ENCODE peak calls at places on chromosomes 12 and 14, in six cellular contexts. One of them, this sample, is unnamed.

GRCh38 chr12:5691943-5692342 is 253.1 kb downstream of the ANO2 start:
- DNase-seq in heart left ventricle: no peak
- DNase-seq in tibial nerve: no peak
- DNase-seq in CD8-positive, alpha-beta T cell: no peak
- DNase-seq in AG09309: no peak
- DNase-seq in PC-3: no peak
- DNase-seq in this sample: no peak

GRCh38 chr12:107079172-107080011 is 14.0 kb downstream of the CRY1 start:
- DNase-seq in AG09309: no peak
- DNase-seq in CD8-positive, alpha-beta T cell: no peak
- DNase-seq in tibial nerve: no peak
- DNase-seq in heart left ventricle: no peak
- DNase-seq in PC-3: peak; percentile 84
- DNase-seq in this sample: no peak

GRCh38 chr12:25958254-25959068 is at the start of gene RASSF8:
- DNase-seq in AG09309: no peak
- DNase-seq in CD8-positive, alpha-beta T cell: no peak
- DNase-seq in heart left ventricle: peak; percentile 86
- DNase-seq in tibial nerve: peak; percentile 37
- DNase-seq in PC-3: peak; percentile 90
- DNase-seq in this sample: no peak

GRCh38 chr14:50139192-50139591 is 22.8 kb upstream of the VCPKMT start:
- DNase-seq in heart left ventricle: no peak
- DNase-seq in AG09309: no peak
- DNase-seq in tibial nerve: no peak
- DNase-seq in CD8-positive, alpha-beta T cell: no peak
- DNase-seq in PC-3: no peak
- DNase-seq in this sample: no peak

GRCh38 chr14:77026930-77027537 is 1.5 kb downstream of the IRF2BPL start:
- DNase-seq in AG09309: no peak
- DNase-seq in PC-3: peak; percentile 33
- DNase-seq in CD8-positive, alpha-beta T cell: peak; percentile 74
- DNase-seq in tibial nerve: no peak
- DNase-seq in heart left ventricle: peak; percentile 73
- DNase-seq in this sample: no peak

GRCh38 chr12:84348582-84348981 is 564.0 kb downstream of the SLC6A15 start:
- DNase-seq in tibial nerve: no peak
- DNase-seq in PC-3: no peak
- DNase-seq in CD8-positive, alpha-beta T cell: no peak
- DNase-seq in AG09309: no peak
- DNase-seq in heart left ventricle: no peak
- DNase-seq in this sample: no peak

GRCh38 chr12:89244536-89244935 is 107.8 kb downstream of the DUSP6 start:
- DNase-seq in AG09309: no peak
- DNase-seq in PC-3: no peak
- DNase-seq in tibial nerve: no peak
- DNase-seq in CD8-positive, alpha-beta T cell: peak; percentile 21
- DNase-seq in heart left ventricle: no peak
- DNase-seq in this sample: no peak

GRCh38 chr12:112121780-112122565 is 3.4 kb upstream of the TRAFD1 start:
- DNase-seq in heart left ventricle: peak; percentile 74
- DNase-seq in PC-3: peak; percentile 85
- DNase-seq in tibial nerve: peak; percentile 55
- DNase-seq in AG09309: peak; percentile 53
- DNase-seq in CD8-positive, alpha-beta T cell: no peak
- DNase-seq in this sample: no peak

GRCh38 chr12:98355322-98355721 is 160.1 kb upstream of the TMPO start:
- DNase-seq in CD8-positive, alpha-beta T cell: no peak
- DNase-seq in tibial nerve: no peak
- DNase-seq in AG09309: no peak
- DNase-seq in PC-3: peak; percentile 58
- DNase-seq in heart left ventricle: no peak
- DNase-seq in this sample: no peak

GRCh38 chr14:101480747-101481530 is 80.4 kb upstream of the DIO3 start:
- DNase-seq in heart left ventricle: peak; percentile 37
- DNase-seq in AG09309: peak; percentile 33
- DNase-seq in tibial nerve: no peak
- DNase-seq in CD8-positive, alpha-beta T cell: no peak
- DNase-seq in PC-3: peak; percentile 95
- DNase-seq in this sample: no peak

GRCh38 chr12:27331299-27331926 is 1.2 kb upstream of the BMAL2 start:
- DNase-seq in tibial nerve: no peak
- DNase-seq in AG09309: peak; percentile 86
- DNase-seq in heart left ventricle: no peak
- DNase-seq in CD8-positive, alpha-beta T cell: no peak
- DNase-seq in PC-3: peak; percentile 99
- DNase-seq in this sample: no peak

GRCh38 chr12:25950329-25951115 is 8.0 kb upstream of the RASSF8 start:
- DNase-seq in AG09309: no peak
- DNase-seq in PC-3: peak; percentile 88
- DNase-seq in tibial nerve: no peak
- DNase-seq in CD8-positive, alpha-beta T cell: no peak
- DNase-seq in heart left ventricle: no peak
- DNase-seq in this sample: no peak

GRCh38 chr14:33876274-33876673 is 74.6 kb downstream of the EGLN3 start:
- DNase-seq in tibial nerve: no peak
- DNase-seq in PC-3: no peak
- DNase-seq in CD8-positive, alpha-beta T cell: no peak
- DNase-seq in heart left ventricle: no peak
- DNase-seq in AG09309: no peak
- DNase-seq in this sample: no peak

GRCh38 chr14:35866595-35867279 is 40.6 kb downstream of the BRMS1L start:
- DNase-seq in CD8-positive, alpha-beta T cell: no peak
- DNase-seq in PC-3: no peak
- DNase-seq in tibial nerve: no peak
- DNase-seq in AG09309: no peak
- DNase-seq in heart left ventricle: no peak
- DNase-seq in this sample: no peak

GRCh38 chr12:50992814-50993213 is 33.4 kb downstream of the SLC11A2 start:
- DNase-seq in tibial nerve: peak; percentile 30
- DNase-seq in AG09309: no peak
- DNase-seq in CD8-positive, alpha-beta T cell: no peak
- DNase-seq in heart left ventricle: no peak
- DNase-seq in PC-3: no peak
- DNase-seq in this sample: no peak

GRCh38 chr12:24661657-24662096 is 287.2 kb downstream of the BCAT1 start:
- DNase-seq in CD8-positive, alpha-beta T cell: no peak
- DNase-seq in PC-3: no peak
- DNase-seq in AG09309: peak; percentile 37
- DNase-seq in heart left ventricle: no peak
- DNase-seq in tibial nerve: peak; percentile 20
- DNase-seq in this sample: no peak

GRCh38 chr12:122079038-122079531 is 529 bp downstream of the MLXIP start:
- DNase-seq in PC-3: peak; percentile 39
- DNase-seq in CD8-positive, alpha-beta T cell: no peak
- DNase-seq in AG09309: no peak
- DNase-seq in tibial nerve: no peak
- DNase-seq in heart left ventricle: no peak
- DNase-seq in this sample: no peak

GRCh38 chr14:58954874-58955273 is 233.6 kb upstream of the DAAM1 start:
- DNase-seq in tibial nerve: no peak
- DNase-seq in CD8-positive, alpha-beta T cell: no peak
- DNase-seq in PC-3: no peak
- DNase-seq in heart left ventricle: no peak
- DNase-seq in AG09309: no peak
- DNase-seq in this sample: no peak

GRCh38 chr14:31834616-31835015 is 242.5 kb upstream of the ARHGAP5 start:
- DNase-seq in tibial nerve: no peak
- DNase-seq in AG09309: no peak
- DNase-seq in heart left ventricle: no peak
- DNase-seq in CD8-positive, alpha-beta T cell: no peak
- DNase-seq in PC-3: peak; percentile 13
- DNase-seq in this sample: no peak

GRCh38 chr14:49962616-49963015 is 69.7 kb downstream of the ARF6 start:
- DNase-seq in tibial nerve: no peak
- DNase-seq in CD8-positive, alpha-beta T cell: no peak
- DNase-seq in AG09309: no peak
- DNase-seq in heart left ventricle: no peak
- DNase-seq in PC-3: peak; percentile 97
- DNase-seq in this sample: no peak

GRCh38 chr14:101369194-101369915 is 191.9 kb upstream of the DIO3 start:
- DNase-seq in PC-3: no peak
- DNase-seq in heart left ventricle: no peak
- DNase-seq in tibial nerve: no peak
- DNase-seq in CD8-positive, alpha-beta T cell: no peak
- DNase-seq in AG09309: no peak
- DNase-seq in this sample: no peak

GRCh38 chr12:71731439-71732356 is 23.0 kb upstream of the RAB21 start:
- DNase-seq in tibial nerve: no peak
- DNase-seq in heart left ventricle: no peak
- DNase-seq in CD8-positive, alpha-beta T cell: no peak
- DNase-seq in AG09309: no peak
- DNase-seq in PC-3: peak; percentile 41
- DNase-seq in this sample: no peak

DNA sequence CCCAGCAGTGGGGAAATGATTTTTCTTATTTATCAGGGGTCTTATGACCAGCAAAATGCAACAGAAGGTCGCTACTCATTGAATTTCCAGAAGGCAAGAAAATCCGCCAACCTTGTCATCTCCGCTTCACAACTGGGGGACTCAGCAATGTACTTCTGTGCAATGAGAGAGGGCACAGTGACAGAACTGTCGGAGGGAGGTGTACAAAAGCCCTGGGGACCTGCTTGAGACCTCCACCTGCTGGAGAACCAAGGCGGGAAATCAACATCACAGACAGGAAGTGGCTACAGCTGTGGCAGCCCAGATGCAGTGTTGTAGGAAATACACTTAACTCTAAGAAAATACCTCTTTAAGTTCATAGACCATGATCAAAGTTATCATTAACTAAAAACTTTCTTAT is 250.9 kb upstream of the OR4E1 start:
- DNase-seq in PC-3: no peak
- DNase-seq in AG09309: no peak
- DNase-seq in tibial nerve: no peak
- DNase-seq in CD8-positive, alpha-beta T cell: peak; percentile 82
- DNase-seq in heart left ventricle: no peak
- DNase-seq in this sample: no peak
- TF ChIP-seq CTCF in PC-3: no peak
- TF ChIP-seq CTCF in AG09309: no peak
- TF ChIP-seq CTCF in tibial nerve: no peak
- TF ChIP-seq CTCF in CD8-positive, alpha-beta T cell: peak; percentile 38
- TF ChIP-seq CTCF in heart left ventricle: no peak
- TF ChIP-seq CTCF in this sample: no peak

DNA sequence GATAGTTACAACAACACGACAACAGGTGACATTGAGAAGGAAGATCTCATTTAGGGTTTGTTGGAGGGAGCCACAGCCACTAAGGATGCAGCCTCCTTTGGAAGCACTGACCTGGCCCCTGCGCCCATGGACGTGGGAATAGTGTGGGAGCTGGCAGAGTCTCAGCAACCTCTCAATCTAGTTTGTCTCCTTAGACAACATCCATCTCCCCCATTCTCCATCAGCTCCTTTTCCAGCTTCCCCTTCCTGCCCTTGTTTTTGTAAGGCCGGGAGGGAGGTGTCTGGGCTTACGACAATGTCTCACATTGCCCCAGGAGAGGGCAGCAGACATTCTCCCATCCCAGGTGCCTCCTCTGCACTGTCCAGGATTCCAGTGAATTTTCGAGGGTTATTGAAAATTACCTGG is 170.2 kb upstream of the PZP start:
- DNase-seq in heart left ventricle: no peak
- DNase-seq in PC-3: peak; percentile 38
- DNase-seq in tibial nerve: no peak
- DNase-seq in AG09309: no peak
- DNase-seq in CD8-positive, alpha-beta T cell: no peak
- DNase-seq in this sample: no peak
- TF ChIP-seq CTCF in heart left ventricle: no peak
- TF ChIP-seq CTCF in PC-3: peak; percentile 55
- TF ChIP-seq CTCF in tibial nerve: no peak
- TF ChIP-seq CTCF in AG09309: peak; percentile 46
- TF ChIP-seq CTCF in CD8-positive, alpha-beta T cell: no peak
- TF ChIP-seq CTCF in this sample: peak; percentile 24

DNA sequence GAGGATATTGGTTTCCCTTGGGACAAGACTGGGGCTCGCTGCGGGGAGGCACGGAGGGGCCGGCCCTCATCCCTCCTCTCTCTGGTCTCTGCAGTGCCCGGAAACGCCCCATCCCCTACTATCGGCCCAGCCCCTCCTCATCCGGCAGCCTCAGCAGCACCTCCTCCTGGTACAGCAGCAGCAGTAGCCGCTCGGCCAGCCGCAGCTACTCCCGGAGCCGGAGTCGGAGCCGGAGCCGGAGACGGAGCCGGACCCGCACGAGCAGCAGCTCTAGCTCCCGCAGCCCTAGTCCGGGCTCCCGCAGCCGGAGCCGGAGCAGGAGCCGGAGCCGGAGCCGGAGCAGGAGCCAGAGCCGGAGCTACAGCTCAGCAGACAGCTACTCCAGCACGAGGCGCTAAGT is 22.3 kb upstream of the HSPB8 start:
- DNase-seq in CD8-positive, alpha-beta T cell: no peak
- DNase-seq in tibial nerve: no peak
- DNase-seq in PC-3: no peak
- DNase-seq in heart left ventricle: peak; percentile 74
- DNase-seq in AG09309: no peak
- DNase-seq in this sample: no peak
- TF ChIP-seq CTCF in CD8-positive, alpha-beta T cell: no peak
- TF ChIP-seq CTCF in tibial nerve: no peak
- TF ChIP-seq CTCF in PC-3: no peak
- TF ChIP-seq CTCF in heart left ventricle: no peak
- TF ChIP-seq CTCF in AG09309: no peak
- TF ChIP-seq CTCF in this sample: peak; percentile 53

DNA sequence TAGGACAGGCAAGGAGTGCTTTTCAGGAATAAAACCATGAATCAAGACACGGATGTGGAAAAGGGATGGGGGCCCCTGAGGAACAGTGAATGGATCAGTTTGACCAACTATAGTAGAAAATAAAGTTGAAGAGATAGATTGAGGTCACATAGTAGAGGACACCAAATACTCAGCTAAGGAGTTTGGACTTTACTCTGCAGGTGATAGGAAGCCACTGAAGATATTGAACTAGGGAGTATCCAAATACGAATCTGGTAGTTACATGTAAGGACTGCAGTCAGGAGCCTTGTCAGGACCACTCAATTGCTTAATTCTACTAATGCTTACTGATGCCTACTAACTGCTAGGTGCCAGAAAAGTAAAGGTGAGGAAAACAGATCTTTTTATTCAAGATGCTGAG is 20.4 kb downstream of the ENTPD5 start:
- DNase-seq in tibial nerve: no peak
- DNase-seq in heart left ventricle: no peak
- DNase-seq in AG09309: no peak
- DNase-seq in CD8-positive, alpha-beta T cell: no peak
- DNase-seq in PC-3: no peak
- DNase-seq in this sample: no peak
- TF ChIP-seq CTCF in tibial nerve: no peak
- TF ChIP-seq CTCF in heart left ventricle: no peak
- TF ChIP-seq CTCF in AG09309: no peak
- TF ChIP-seq CTCF in CD8-positive, alpha-beta T cell: no peak
- TF ChIP-seq CTCF in PC-3: no peak
- TF ChIP-seq CTCF in this sample: no peak

GRCh38 chr12:22729431-22729830 is 104.5 kb downstream of the ETNK1 start:
- DNase-seq in tibial nerve: no peak
- DNase-seq in CD8-positive, alpha-beta T cell: no peak
- DNase-seq in PC-3: no peak
- DNase-seq in heart left ventricle: no peak
- DNase-seq in AG09309: no peak
- DNase-seq in this sample: no peak
- TF ChIP-seq CTCF in tibial nerve: no peak
- TF ChIP-seq CTCF in CD8-positive, alpha-beta T cell: no peak
- TF ChIP-seq CTCF in PC-3: no peak
- TF ChIP-seq CTCF in heart left ventricle: no peak
- TF ChIP-seq CTCF in AG09309: no peak
- TF ChIP-seq CTCF in this sample: no peak

GRCh38 chr14:65359503-65359902 is 53.0 kb upstream of the FUT8 start:
- DNase-seq in heart left ventricle: no peak
- DNase-seq in tibial nerve: no peak
- DNase-seq in PC-3: peak; percentile 82
- DNase-seq in AG09309: no peak
- DNase-seq in CD8-positive, alpha-beta T cell: no peak
- DNase-seq in this sample: no peak
- TF ChIP-seq CTCF in heart left ventricle: no peak
- TF ChIP-seq CTCF in tibial nerve: no peak
- TF ChIP-seq CTCF in PC-3: peak; percentile 56
- TF ChIP-seq CTCF in AG09309: no peak
- TF ChIP-seq CTCF in CD8-positive, alpha-beta T cell: no peak
- TF ChIP-seq CTCF in this sample: no peak